ENCODE peak calls at places on chromosomes 16 and 17, in eight cellular contexts. G, S, L, W, M, Y, K and N are unnamed samples.
A peak's percentile ranks its signal among the peaks of the same experiment; 100 is the strongest.

GRCh38 chr16:80024443-80024842 is 423.9 kb upstream of the MAF start:
- DNase-seq in W (no peak), Y (no peak), L (no peak), G (no peak), K (no peak), M (no peak), S (no peak), N (no peak)

GRCh38 chr17:80389011-80389995 is 25.7 kb upstream of the ENDOV start:
- DNase-seq in S (no peak), M (no peak), G (no peak), L (no peak), K (no peak), Y (no peak), W (no peak), N (no peak)

GRCh38 chr16:68083239-68083781 is 1.9 kb upstream of the NFATC3 start:
- DNase-seq in S (no peak), G (no peak), M (no peak), L (no peak), K (no peak), Y (no peak), W (no peak), N (no peak)

GRCh38 chr17:76995352-76996105 is 127.3 kb downstream of the MGAT5B start:
- DNase-seq in G (peak; percentile 78), S (no peak), K (peak; percentile 56), M (no peak), W (no peak), Y (no peak), L (no peak), N (no peak)

GRCh38 chr17:2718150-2718938 is 6.8 kb upstream of the CLUH start:
- DNase-seq in S (no peak), L (no peak), M (no peak), Y (no peak), K (no peak), G (peak; percentile 49), W (no peak), N (no peak)

GRCh38 chr16:81996664-81997529 is 14.4 kb downstream of the SDR42E1 start:
- DNase-seq in L (no peak), W (no peak), S (no peak), M (no peak), K (no peak), G (peak; percentile 69), Y (no peak), N (no peak)

GRCh38 chr16:22684282-22685161 is 129.4 kb upstream of the HS3ST2 start:
- DNase-seq in S (no peak), W (no peak), L (no peak), Y (no peak), G (no peak), K (no peak), M (no peak), N (no peak)

GRCh38 chr17:75059369-75060345 is 12.6 kb downstream of the KCTD2 start:
- DNase-seq in K (peak; percentile 3), S (no peak), G (no peak), L (no peak), W (no peak), M (no peak), Y (peak; percentile 54), N (no peak)

GRCh38 chr17:49404371-49404770 is 10.3 kb downstream of the PHB1 start:
- DNase-seq in G (peak; percentile 29), K (no peak), Y (no peak), W (no peak), L (peak; percentile 52), S (no peak), M (no peak), N (no peak)

GRCh38 chr17:82489117-82489516 is 30.4 kb upstream of the FOXK2 start:
- DNase-seq in K (no peak), Y (no peak), M (no peak), G (no peak), W (no peak), S (no peak), L (no peak), N (no peak)

GRCh38 chr16:15521390-15521757 is 87.0 kb downstream of the BMERB1 start:
- DNase-seq in Y (no peak), G (no peak), S (no peak), M (no peak), W (no peak), K (no peak), L (no peak), N (no peak)

GRCh38 chr17:54948380-54948779 is 20.1 kb downstream of the COX11 start:
- DNase-seq in S (no peak), Y (peak; percentile 77), K (no peak), L (no peak), W (no peak), G (no peak), M (no peak), N (peak; percentile 95)

GRCh38 chr16:1224558-1224957 is 510 bp downstream of the TPSG1 start:
- DNase-seq in L (no peak), Y (no peak), W (no peak), K (no peak), M (no peak), S (no peak), G (no peak), N (no peak)

GRCh38 chr17:30323895-30324319 is 9.9 kb downstream of the TMIGD1 start:
- DNase-seq in L (no peak), M (peak; percentile 4), K (no peak), S (no peak), W (peak; percentile 8), Y (no peak), G (no peak), N (no peak)

GRCh38 chr17:8563981-8564602 is 66.4 kb downstream of the MYH10 start:
- DNase-seq in K (no peak), M (no peak), S (no peak), G (no peak), L (no peak), W (no peak), Y (peak; percentile 4), N (no peak)

GRCh38 chr16:85350973-85351372 is 238.7 kb upstream of the CIBAR2 start:
- DNase-seq in W (no peak), K (peak; percentile 74), S (no peak), M (no peak), Y (peak; percentile 92), G (no peak), L (no peak), N (peak; percentile 93)

GRCh38 chr17:9087921-9088320 is 66.6 kb downstream of the NTN1 start:
- DNase-seq in L (no peak), K (no peak), G (peak; percentile 36), Y (no peak), S (no peak), M (no peak), W (no peak), N (no peak)

GRCh38 chr16:70454221-70455034 is at the start of gene FCSK:
- DNase-seq in M (peak; percentile 38), G (peak; percentile 92), K (peak; percentile 92), L (peak; percentile 71), W (peak; percentile 60), Y (peak; percentile 10), S (peak; percentile 64), N (no peak)

GRCh38 chr17:50027639-50028206 is 28.2 kb upstream of the ITGA3 start:
- DNase-seq in W (no peak), K (no peak), G (peak; percentile 79), Y (peak; percentile 75), L (no peak), M (no peak), S (no peak), N (peak; percentile 94)

GRCh38 chr17:61251939-61252865 is 147.4 kb upstream of the TBX2 start:
- DNase-seq in W (no peak), K (no peak), S (no peak), Y (peak; percentile 99), L (no peak), G (peak; percentile 58), M (no peak), N (no peak)

GRCh38 chr17:50022463-50023130 is 27.6 kb upstream of the DLX3 start:
- DNase-seq in W (no peak), M (no peak), Y (no peak), K (no peak), G (no peak), L (no peak), S (no peak), N (no peak)

GRCh38 chr17:18043491-18043890 is 4.3 kb downstream of the GID4 start:
- DNase-seq in W (no peak), M (no peak), K (no peak), Y (no peak), S (no peak), G (no peak), L (no peak), N (no peak)

GRCh38 chr16:68400924-68401460 is 47.3 kb downstream of the SMPD3 start:
- DNase-seq in G (no peak), K (no peak), Y (no peak), L (no peak), S (peak; percentile 3), M (no peak), W (no peak), N (no peak)

GRCh38 chr17:17206149-17206912 is at the start of gene PLD6:
- DNase-seq in S (peak; percentile 95), W (peak; percentile 81), G (no peak), M (peak; percentile 88), Y (no peak), L (peak; percentile 95), K (peak; percentile 89), N (peak; percentile 5)

GRCh38 chr17:57453841-57454240 is 197.5 kb downstream of the MSI2 start:
- DNase-seq in L (no peak), M (no peak), W (no peak), K (no peak), Y (no peak), S (no peak), G (no peak), N (no peak)

GRCh38 chr17:32461853-32462617 is 17.7 kb downstream of the PSMD11 start:
- DNase-seq in G (peak; percentile 90), S (peak; percentile 55), L (peak; percentile 32), Y (no peak), M (peak; percentile 12), W (peak; percentile 63), K (peak; percentile 22), N (no peak)

GRCh38 chr17:50916708-50917417 is 50.7 kb upstream of the TOB1 start:
- DNase-seq in K (no peak), L (no peak), Y (no peak), S (no peak), W (no peak), M (no peak), G (peak; percentile 81), N (no peak)

GRCh38 chr16:29009838-29010166 is 24.9 kb downstream of the LAT start:
- DNase-seq in L (no peak), W (no peak), S (no peak), M (no peak), K (no peak), G (no peak), Y (no peak), N (no peak)

GRCh38 chr17:68584904-68585303 is 16.3 kb downstream of the FAM20A start:
- DNase-seq in Y (no peak), M (no peak), K (no peak), L (no peak), W (no peak), S (no peak), G (peak; percentile 43), N (no peak)

GRCh38 chr16:84292032-84292431 is 2.6 kb upstream of the WFDC1 start:
- DNase-seq in K (no peak), G (no peak), M (no peak), S (no peak), L (no peak), W (no peak), Y (no peak), N (no peak)

GRCh38 chr16:85490971-85491771 is 122.0 kb upstream of the GSE1 start:
- DNase-seq in M (no peak), K (no peak), W (peak; percentile 17), Y (no peak), S (no peak), G (peak; percentile 88), L (peak; percentile 6), N (no peak)

GRCh38 chr16:54921229-54921824 is 9.3 kb upstream of the IRX5 start:
- DNase-seq in K (peak; percentile 66), S (no peak), W (no peak), M (no peak), G (no peak), Y (no peak), L (no peak), N (no peak)

GRCh38 chr16:88527186-88527936 is 42.8 kb upstream of the ZC3H18 start:
- DNase-seq in G (peak; percentile 95), L (no peak), Y (peak; percentile 10), K (peak; percentile 37), M (no peak), W (peak; percentile 52), S (peak; percentile 51), N (no peak)

GRCh38 chr16:62036101-62036806 is at the start of gene CDH8:
- DNase-seq in G (peak; percentile 90), S (no peak), Y (no peak), L (no peak), K (peak; percentile 78), W (no peak), M (no peak), N (no peak)